ENCODE peak calls at places on chromosomes 4 and X, in seven cellular contexts. E is stimulated activated CD4-positive, alpha-beta T cell treated with anti-CD3 and anti-CD28 coated beads, Interleukin-4, amount 100 ng/mL, for 4 hours; V is C1 segment of cervical spinal cord; T is renal cortical epithelial cell; Y is mesothelial cell of epicardium; F is keratinocyte; R is tibial nerve. I is an unnamed sample.

GRCh38 chr4:56910172-56910967 is 2.7 kb downstream of the REST start:
- DNase-seq in V (no peak), R (no peak), Y (no peak), E (no peak), F (no peak), T (peak), I (no peak)

GRCh38 chrX:125378205-125378604 is 58.5 kb downstream of the TEX13C start:
- DNase-seq in E (no peak), R (no peak), T (peak), F (no peak), Y (no peak), V (no peak), I (no peak)

GRCh38 chr4:124484008-124484407 is 228.5 kb downstream of the ANKRD50 start:
- DNase-seq in V (no peak), R (no peak), E (no peak), F (no peak), Y (no peak), T (no peak), I (no peak)

GRCh38 chr4:39446842-39447573 is 11.7 kb downstream of the RPL9 start:
- DNase-seq in T (peak), R (no peak), V (no peak), F (no peak), Y (no peak), E (peak), I (no peak)

GRCh38 chr4:110108960-110109359 is 89.5 kb downstream of the ELOVL6 start:
- DNase-seq in Y (no peak), F (no peak), R (no peak), T (no peak), V (no peak), E (no peak), I (no peak)

GRCh38 chr4:40289366-40290188 is 45.6 kb upstream of the CHRNA9 start:
- DNase-seq in Y (no peak), T (peak), E (no peak), R (no peak), V (no peak), F (no peak), I (no peak)

GRCh38 chr4:186685744-186686143 is 37.9 kb downstream of the FAT1 start:
- DNase-seq in F (peak), Y (no peak), V (no peak), R (no peak), T (peak), E (no peak), I (no peak)

GRCh38 chrX:66833426-66833825 is 194.5 kb upstream of the EDA2R start:
- DNase-seq in E (no peak), T (no peak), V (no peak), F (no peak), R (no peak), Y (no peak), I (no peak)

GRCh38 chrX:51892921-51893745 is at the start of gene MAGED1:
- DNase-seq in T (peak), R (peak), Y (peak), E (peak), V (peak), F (peak), I (peak)

GRCh38 chrX:17654116-17654515 is 83.2 kb upstream of the SCML1 start:
- DNase-seq in V (no peak), F (no peak), T (no peak), Y (no peak), E (peak), R (no peak), I (no peak)

GRCh38 chr4:4542824-4543485 is 1.1 kb upstream of the STX18 start:
- DNase-seq in Y (no peak), E (no peak), T (no peak), R (no peak), F (no peak), V (no peak), I (no peak)

GRCh38 chrX:16771483-16772398 is 14.5 kb upstream of the TXLNG start:
- DNase-seq in F (peak), T (peak), E (no peak), Y (no peak), V (no peak), R (no peak), I (no peak)

GRCh38 chr4:170672571-170672970 is 582.8 kb upstream of the AADAT start:
- DNase-seq in V (no peak), F (peak), Y (no peak), E (no peak), R (no peak), T (no peak), I (no peak)

GRCh38 chr4:51931461-51931860 is 88.5 kb downstream of the DCUN1D4 start:
- DNase-seq in V (no peak), Y (no peak), T (no peak), R (no peak), F (no peak), E (no peak), I (no peak)

GRCh38 chr4:16034010-16034829 is 49.6 kb downstream of the PROM1 start:
- DNase-seq in T (peak), F (no peak), R (no peak), E (no peak), V (no peak), Y (no peak), I (no peak)

GRCh38 chr4:74370912-74371311 is 6.0 kb downstream of the EREG start:
- DNase-seq in R (no peak), Y (no peak), E (no peak), T (peak), F (no peak), V (no peak), I (no peak)

GRCh38 chrX:133670394-133670793 is 255.1 kb upstream of the GPC4 start:
- DNase-seq in R (no peak), E (no peak), T (peak), F (no peak), V (no peak), Y (no peak), I (no peak)

GRCh38 chr4:67035501-67035900 is 509.8 kb downstream of the CENPC start:
- DNase-seq in R (no peak), V (no peak), E (no peak), T (peak), Y (no peak), F (peak), I (no peak)

GRCh38 chr4:158255727-158256324 is 45.5 kb downstream of the TMEM144 start:
- DNase-seq in R (no peak), E (no peak), T (peak), Y (no peak), V (no peak), F (no peak), I (no peak)

GRCh38 chr4:152485726-152486276 is 50.1 kb downstream of the FBXW7 start:
- DNase-seq in Y (no peak), E (no peak), T (peak), R (no peak), F (no peak), V (no peak), I (no peak)

GRCh38 chr4:176788971-176789370 is 3.8 kb downstream of the VEGFC start:
- DNase-seq in V (no peak), E (no peak), T (no peak), R (no peak), F (no peak), Y (no peak), I (no peak)

GRCh38 chr4:68904786-68905185 is 46.8 kb downstream of the UGT2A3 start:
- DNase-seq in T (peak), Y (no peak), V (no peak), E (no peak), F (no peak), R (no peak), I (no peak)

GRCh38 chr4:140237616-140238352 is 83.8 kb upstream of the MAML3 start:
- DNase-seq in F (no peak), T (no peak), E (no peak), R (peak), V (no peak), Y (peak), I (peak)

GRCh38 chr4:24770111-24770584 is 25.2 kb upstream of the SOD3 start:
- DNase-seq in E (no peak), V (no peak), R (no peak), T (peak), Y (no peak), F (peak), I (peak)

GRCh38 chrX:123450217-123450616 is 266.1 kb downstream of the GRIA3 start:
- DNase-seq in E (no peak), Y (no peak), V (no peak), T (peak), R (no peak), F (no peak), I (no peak)

GRCh38 chrX:119145241-119145653 is 17.6 kb upstream of the KIAA1210 start:
- DNase-seq in Y (no peak), F (no peak), T (no peak), E (no peak), V (no peak), R (no peak), I (no peak)

GRCh38 chrX:146224442-146224841 is 406.8 kb downstream of the SLITRK2 start:
- DNase-seq in T (no peak), V (no peak), Y (no peak), R (no peak), F (no peak), E (no peak), I (no peak)

GRCh38 chrX:23525531-23525930 is 141.8 kb upstream of the PRDX4 start:
- DNase-seq in R (no peak), T (peak), V (no peak), E (no peak), F (no peak), Y (no peak), I (no peak)

GRCh38 chrX:133495464-133496391 is 80.4 kb upstream of the GPC4 start:
- DNase-seq in V (no peak), E (no peak), Y (peak), F (no peak), R (peak), T (peak), I (no peak)

GRCh38 chrX:17547658-17548057 is 172.7 kb downstream of the NHS start:
- DNase-seq in F (peak), R (peak), E (no peak), T (peak), V (no peak), Y (no peak), I (no peak)

GRCh38 chr4:62490635-62491034 is 1290.5 kb downstream of the ADGRL3 start:
- DNase-seq in V (no peak), Y (no peak), T (no peak), R (no peak), E (no peak), F (no peak), I (no peak)

GRCh38 chr4:99628040-99628439 is 29.6 kb downstream of the C4orf54 start:
- DNase-seq in T (no peak), R (no peak), E (no peak), Y (no peak), F (no peak), V (no peak), I (no peak)

I was measured in osteocyte.